ENCODE peak calls at places on chromosome 6, in four cellular contexts. B is K562, K is endothelial cell of umbilical vein, D is WTC11. I is an unnamed sample.

GRCh38 chr6:46652603-46653438 is at the start of the genes CYP39A1 and SLC25A27:
- DNase-seq in B (peak; percentile 97), K (peak; percentile 89), D (peak; percentile 96), I (peak; percentile 79)

GRCh38 chr6:18390476-18390875 is 3.3 kb downstream of the RNF144B start:
- DNase-seq in B (no peak), K (no peak), D (no peak), I (no peak)

GRCh38 chr6:33147807-33148666 is 44.2 kb downstream of the COL11A2 start:
- DNase-seq in K (peak; percentile 49), D (no peak), B (no peak), I (peak; percentile 51)

GRCh38 chr6:152094992-152095592 is 287.6 kb downstream of the ESR1 start:
- DNase-seq in K (peak; percentile 97), D (no peak), B (peak; percentile 39), I (peak; percentile 45)

GRCh38 chr6:110284877-110285276 is 73.3 kb downstream of the METTL24 start:
- DNase-seq in B (no peak), D (no peak), K (no peak), I (no peak)

GRCh38 chr6:158086054-158086705 is 81.9 kb downstream of the SERAC1 start:
- DNase-seq in K (no peak), D (no peak), B (no peak), I (no peak)

GRCh38 chr6:144715344-144715743 is 430.2 kb downstream of the UTRN start:
- DNase-seq in B (no peak), D (no peak), K (peak; percentile 10), I (no peak)

GRCh38 chr6:135722679-135723078 is 128.8 kb upstream of the PDE7B start:
- DNase-seq in K (peak; percentile 88), B (no peak), D (no peak), I (peak; percentile 5)

GRCh38 chr6:56314683-56315523 is 67.5 kb upstream of the COL21A1 start:
- DNase-seq in B (peak; percentile 14), D (peak; percentile 48), K (peak; percentile 72), I (peak; percentile 47)

GRCh38 chr6:107612762-107613415 is 123.0 kb downstream of the SOBP start:
- DNase-seq in B (no peak), K (peak; percentile 70), D (no peak), I (no peak)

GRCh38 chr6:61887425-61887824 is 398.6 kb downstream of the KHDRBS2 start:
- DNase-seq in B (no peak), K (no peak), D (no peak), I (no peak)

GRCh38 chr6:6865601-6866000 is 242.2 kb upstream of the RREB1 start:
- DNase-seq in K (no peak), D (no peak), B (no peak), I (no peak)
- TF ChIP-seq JUN in K (no peak), D (no peak), B (no peak), I (no peak)

GRCh38 chr6:4322846-4323309 is 187.5 kb upstream of the ECI2 start:
- DNase-seq in B (no peak), D (no peak), K (no peak), I (no peak)
- TF ChIP-seq JUN in B (no peak), D (no peak), K (no peak), I (no peak)

DNA sequence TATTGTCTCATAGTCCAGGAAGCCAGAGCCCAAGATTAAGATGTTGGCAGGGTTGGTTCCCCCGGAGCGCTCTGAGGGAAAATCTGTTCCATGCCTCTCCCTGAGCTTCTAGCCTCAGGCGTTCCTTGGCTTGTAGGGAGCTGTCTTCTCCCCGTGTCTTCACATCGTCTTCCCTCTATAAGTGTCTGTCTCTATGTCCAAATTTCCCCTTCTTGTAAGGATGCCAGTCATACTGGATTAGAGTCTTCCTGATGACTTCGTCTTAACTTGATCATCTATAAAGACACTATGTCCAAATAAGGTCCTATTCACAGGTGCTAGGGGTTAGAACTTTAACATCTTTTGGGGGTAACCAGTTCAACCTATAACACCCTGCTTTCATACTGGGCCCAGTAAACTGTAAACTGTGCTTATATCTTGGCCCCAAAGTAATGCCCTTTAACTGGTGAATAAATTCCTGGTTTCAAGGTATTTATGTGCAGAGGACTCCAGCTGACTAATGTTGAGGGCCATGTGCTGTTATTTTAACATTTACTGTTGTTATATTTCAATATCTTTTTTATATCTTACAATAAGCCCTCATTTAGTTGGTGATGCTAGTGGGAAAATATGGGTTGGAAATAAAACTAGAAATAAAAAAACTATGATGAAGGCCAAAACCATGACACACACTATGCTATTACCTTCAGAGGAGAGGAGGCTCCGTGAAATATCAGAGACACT is 101.7 kb upstream of the IYD start:
- DNase-seq in K (no peak), B (no peak), D (no peak), I (no peak)
- TF ChIP-seq JUN in K (no peak), B (no peak), D (no peak), I (no peak)

GRCh38 chr6:44268095-44268628 is 2.1 kb upstream of the TMEM151B start:
- DNase-seq in B (peak; percentile 79), D (peak; percentile 86), K (peak; percentile 69), I (peak; percentile 60)
- TF ChIP-seq JUN in B (no peak), D (no peak), K (no peak), I (no peak)

GRCh38 chr6:121879149-121879548 is 443.7 kb downstream of the GJA1 start:
- DNase-seq in D (no peak), K (no peak), B (no peak), I (no peak)
- TF ChIP-seq JUN in D (no peak), K (no peak), B (no peak), I (no peak)

GRCh38 chr6:106572436-106572835 is 56.9 kb downstream of the RTN4IP1 start:
- DNase-seq in B (no peak), K (no peak), D (no peak), I (no peak)
- TF ChIP-seq JUN in B (no peak), K (no peak), D (no peak), I (no peak)

GRCh38 chr6:36204068-36204753 is 7.7 kb downstream of the BRPF3 start:
- DNase-seq in D (no peak), K (no peak), B (no peak), I (no peak)

GRCh38 chr6:36207155-36207554 is 10.6 kb downstream of the BRPF3 start:
- DNase-seq in D (no peak), B (no peak), K (no peak), I (no peak)

GRCh38 chr6:36209606-36210005 is 13.1 kb downstream of the BRPF3 start:
- DNase-seq in K (no peak), D (no peak), B (no peak), I (peak; percentile 16)

GRCh38 chr6:36210886-36211595 is 14.5 kb downstream of the BRPF3 start:
- DNase-seq in B (no peak), K (peak; percentile 22), D (no peak), I (no peak)

DNA sequence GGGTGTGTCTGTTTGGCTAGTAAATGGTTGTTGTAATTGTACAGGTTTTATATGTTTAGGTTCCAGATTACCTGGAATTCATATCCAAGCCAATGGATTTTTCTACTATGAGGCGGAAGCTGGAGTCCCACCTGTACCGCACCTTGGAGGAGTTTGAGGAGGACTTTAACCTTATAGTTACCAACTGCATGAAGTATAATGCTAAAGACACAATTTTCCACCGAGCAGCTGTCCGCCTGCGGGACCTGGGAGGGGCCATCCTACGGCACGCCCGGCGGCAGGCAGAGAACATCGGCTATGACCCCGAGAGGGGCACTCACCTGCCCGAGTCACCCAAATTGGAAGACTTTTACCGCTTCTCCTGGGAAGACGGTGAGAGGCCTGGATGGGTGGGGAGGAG is 13.6 kb downstream of the BRPF3 start:
- DNase-seq in B (no peak), D (no peak), K (no peak), I (no peak)
- TF ChIP-seq JUN in B (no peak), D (no peak), K (no peak), I (no peak)

GRCh38 chr6:89388846-89389245 is 23.2 kb downstream of the RRAGD start:
- DNase-seq in K (no peak), D (no peak), B (no peak), I (no peak)

GRCh38 chr6:89385846-89386245 is 26.2 kb downstream of the RRAGD start:
- DNase-seq in K (no peak), B (no peak), D (no peak), I (no peak)

GRCh38 chr6:89385156-89385667 is 26.9 kb downstream of the RRAGD start:
- DNase-seq in K (peak; percentile 18), D (no peak), B (no peak), I (no peak)

GRCh38 chr6:89386917-89387491 is 25.1 kb downstream of the RRAGD start:
- DNase-seq in D (no peak), B (no peak), K (no peak), I (no peak)

DNA sequence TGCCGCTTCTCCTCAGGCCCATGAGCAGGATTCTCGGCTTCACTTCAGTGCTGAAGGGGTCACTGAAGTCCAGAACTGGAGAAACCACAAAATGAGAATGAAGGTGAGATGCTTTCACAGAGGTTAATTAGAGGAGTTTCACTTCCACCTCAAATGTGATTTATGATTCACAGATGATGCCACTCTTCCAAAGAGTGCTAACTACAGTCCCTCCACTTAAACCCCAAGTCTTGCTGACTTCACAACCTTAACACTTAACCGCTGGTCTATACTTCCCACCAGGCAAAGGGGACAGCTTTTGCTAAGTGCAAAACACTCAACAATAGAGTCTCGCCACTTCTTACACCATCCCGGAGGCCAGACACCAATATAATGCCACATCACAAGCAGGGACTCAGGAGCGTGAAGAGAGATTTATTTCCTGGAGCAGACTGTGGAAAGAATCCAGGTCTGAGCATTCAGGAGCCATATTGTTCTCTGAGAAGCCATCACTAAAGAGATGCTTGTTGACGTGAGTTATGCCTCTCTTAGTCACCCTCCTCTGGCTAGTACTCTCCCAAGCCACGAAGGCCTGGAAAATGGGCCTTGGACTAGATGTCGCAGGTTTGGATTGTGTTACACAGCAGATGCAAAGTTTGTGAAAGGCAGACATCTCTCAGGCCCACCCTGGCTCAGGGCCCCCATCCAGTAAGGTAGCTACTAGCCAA is 24.4 kb downstream of the RRAGD start:
- DNase-seq in B (no peak), D (no peak), K (no peak), I (no peak)
- TF ChIP-seq JUN in B (no peak), D (no peak), K (no peak), I (no peak)

GRCh38 chr6:163748886-163749285 is 334.4 kb downstream of the QKI start:
- DNase-seq in K (no peak), D (no peak), B (no peak), I (no peak)

GRCh38 chr6:163743796-163744195 is 329.3 kb downstream of the QKI start:
- DNase-seq in D (no peak), B (no peak), K (no peak), I (no peak)

GRCh38 chr6:163744256-163744925 is 329.9 kb downstream of the QKI start:
- DNase-seq in B (no peak), D (no peak), K (no peak), I (no peak)

GRCh38 chr6:163748036-163748435 is 333.5 kb downstream of the QKI start:
- DNase-seq in D (no peak), K (no peak), B (no peak), I (no peak)

GRCh38 chr6:163745566-163746400 is 331.3 kb downstream of the QKI start:
- DNase-seq in B (peak; percentile 42), D (no peak), K (peak; percentile 10), I (peak; percentile 56)
- TF ChIP-seq JUN in B (no peak), D (no peak), K (no peak), I (no peak)

GRCh38 chr6:119308048-119308570 is 41.5 kb downstream of the MAN1A1 start:
- DNase-seq in D (no peak), B (no peak), K (peak; percentile 54), I (peak; percentile 83)

GRCh38 chr6:119310486-119311036 is 39.0 kb downstream of the MAN1A1 start:
- DNase-seq in B (no peak), D (no peak), K (peak; percentile 62), I (no peak)

GRCh38 chr6:119307041-119307440 is 42.5 kb downstream of the MAN1A1 start:
- DNase-seq in D (no peak), K (no peak), B (no peak), I (no peak)

GRCh38 chr6:119311514-119312142 is 37.9 kb downstream of the MAN1A1 start:
- DNase-seq in K (no peak), D (no peak), B (peak; percentile 77), I (no peak)

GRCh38 chr6:119308994-119309657 is 40.4 kb downstream of the MAN1A1 start:
- DNase-seq in D (no peak), B (no peak), K (no peak), I (peak; percentile 51)
- TF ChIP-seq JUN in D (no peak), B (no peak), K (no peak), I (no peak)